ENCODE peak calls at places on chromosome 13, in ten cellular contexts. One of them, this sample, is unnamed.

GRCh38 chr13:105144936-105145335 is 1390.5 kb downstream of the EFNB2 start:
- DNase-seq in astrocyte of the cerebellum: no peak
- DNase-seq in tibial nerve: no peak
- DNase-seq in spleen: no peak
- DNase-seq in stimulated activated CD4-positive, alpha-beta T cell treated with anti-CD3 and anti-CD28 coated beads, Interleukin-1b, Interleukin-23, amount 100 ng/mL, for 24 hours: no peak
- DNase-seq in A549: no peak
- DNase-seq in K562: no peak
- DNase-seq in GM04503: no peak
- DNase-seq in RPMI7951: no peak
- DNase-seq in non-pigmented ciliary epithelial cell: no peak
- DNase-seq in this sample: no peak

GRCh38 chr13:113431171-113431570 is 22.1 kb downstream of the ADPRHL1 start:
- DNase-seq in astrocyte of the cerebellum: no peak
- DNase-seq in tibial nerve: no peak
- DNase-seq in spleen: no peak
- DNase-seq in stimulated activated CD4-positive, alpha-beta T cell treated with anti-CD3 and anti-CD28 coated beads, Interleukin-1b, Interleukin-23, amount 100 ng/mL, for 24 hours: no peak
- DNase-seq in A549: no peak
- DNase-seq in K562: peak
- DNase-seq in GM04503: no peak
- DNase-seq in RPMI7951: no peak
- DNase-seq in non-pigmented ciliary epithelial cell: no peak
- DNase-seq in this sample: no peak

GRCh38 chr13:45511310-45512147 is 46.8 kb downstream of the COG3 start:
- DNase-seq in astrocyte of the cerebellum: peak
- DNase-seq in tibial nerve: no peak
- DNase-seq in spleen: no peak
- DNase-seq in stimulated activated CD4-positive, alpha-beta T cell treated with anti-CD3 and anti-CD28 coated beads, Interleukin-1b, Interleukin-23, amount 100 ng/mL, for 24 hours: no peak
- DNase-seq in A549: peak
- DNase-seq in K562: peak
- DNase-seq in GM04503: peak
- DNase-seq in RPMI7951: peak
- DNase-seq in non-pigmented ciliary epithelial cell: no peak
- DNase-seq in this sample: no peak

GRCh38 chr13:66794340-66795031 is 435.6 kb downstream of the PCDH9 start:
- DNase-seq in astrocyte of the cerebellum: no peak
- DNase-seq in tibial nerve: no peak
- DNase-seq in spleen: no peak
- DNase-seq in stimulated activated CD4-positive, alpha-beta T cell treated with anti-CD3 and anti-CD28 coated beads, Interleukin-1b, Interleukin-23, amount 100 ng/mL, for 24 hours: no peak
- DNase-seq in A549: no peak
- DNase-seq in K562: peak
- DNase-seq in GM04503: no peak
- DNase-seq in RPMI7951: no peak
- DNase-seq in non-pigmented ciliary epithelial cell: no peak
- DNase-seq in this sample: no peak

GRCh38 chr13:47111499-47111898 is 214.6 kb upstream of the HTR2A start:
- DNase-seq in astrocyte of the cerebellum: no peak
- DNase-seq in tibial nerve: no peak
- DNase-seq in spleen: no peak
- DNase-seq in stimulated activated CD4-positive, alpha-beta T cell treated with anti-CD3 and anti-CD28 coated beads, Interleukin-1b, Interleukin-23, amount 100 ng/mL, for 24 hours: no peak
- DNase-seq in A549: no peak
- DNase-seq in K562: no peak
- DNase-seq in GM04503: no peak
- DNase-seq in RPMI7951: no peak
- DNase-seq in non-pigmented ciliary epithelial cell: no peak
- DNase-seq in this sample: no peak

GRCh38 chr13:98022210-98022609 is 68.7 kb downstream of the IPO5 start:
- DNase-seq in astrocyte of the cerebellum: peak
- DNase-seq in tibial nerve: no peak
- DNase-seq in spleen: no peak
- DNase-seq in stimulated activated CD4-positive, alpha-beta T cell treated with anti-CD3 and anti-CD28 coated beads, Interleukin-1b, Interleukin-23, amount 100 ng/mL, for 24 hours: no peak
- DNase-seq in A549: no peak
- DNase-seq in K562: no peak
- DNase-seq in GM04503: peak
- DNase-seq in RPMI7951: peak
- DNase-seq in non-pigmented ciliary epithelial cell: peak
- DNase-seq in this sample: peak

GRCh38 chr13:106099765-106100164 is 435.7 kb downstream of the EFNB2 start:
- DNase-seq in astrocyte of the cerebellum: no peak
- DNase-seq in tibial nerve: no peak
- DNase-seq in spleen: no peak
- DNase-seq in stimulated activated CD4-positive, alpha-beta T cell treated with anti-CD3 and anti-CD28 coated beads, Interleukin-1b, Interleukin-23, amount 100 ng/mL, for 24 hours: no peak
- DNase-seq in A549: no peak
- DNase-seq in K562: no peak
- DNase-seq in GM04503: no peak
- DNase-seq in RPMI7951: no peak
- DNase-seq in non-pigmented ciliary epithelial cell: no peak
- DNase-seq in this sample: no peak

GRCh38 chr13:102968572-102969228 is 97.5 kb downstream of the SLC10A2 start:
- DNase-seq in astrocyte of the cerebellum: no peak
- DNase-seq in tibial nerve: no peak
- DNase-seq in spleen: no peak
- DNase-seq in stimulated activated CD4-positive, alpha-beta T cell treated with anti-CD3 and anti-CD28 coated beads, Interleukin-1b, Interleukin-23, amount 100 ng/mL, for 24 hours: no peak
- DNase-seq in A549: no peak
- DNase-seq in K562: no peak
- DNase-seq in GM04503: no peak
- DNase-seq in RPMI7951: no peak
- DNase-seq in non-pigmented ciliary epithelial cell: no peak
- DNase-seq in this sample: no peak

GRCh38 chr13:95023405-95023804 is 277.8 kb downstream of the ABCC4 start:
- DNase-seq in astrocyte of the cerebellum: no peak
- DNase-seq in tibial nerve: no peak
- DNase-seq in spleen: no peak
- DNase-seq in stimulated activated CD4-positive, alpha-beta T cell treated with anti-CD3 and anti-CD28 coated beads, Interleukin-1b, Interleukin-23, amount 100 ng/mL, for 24 hours: no peak
- DNase-seq in A549: no peak
- DNase-seq in K562: no peak
- DNase-seq in GM04503: no peak
- DNase-seq in RPMI7951: no peak
- DNase-seq in non-pigmented ciliary epithelial cell: no peak
- DNase-seq in this sample: no peak

GRCh38 chr13:40191186-40191980 is 475.1 kb downstream of the FOXO1 start:
- DNase-seq in astrocyte of the cerebellum: no peak
- DNase-seq in tibial nerve: no peak
- DNase-seq in spleen: no peak
- DNase-seq in stimulated activated CD4-positive, alpha-beta T cell treated with anti-CD3 and anti-CD28 coated beads, Interleukin-1b, Interleukin-23, amount 100 ng/mL, for 24 hours: no peak
- DNase-seq in A549: no peak
- DNase-seq in K562: no peak
- DNase-seq in GM04503: no peak
- DNase-seq in RPMI7951: no peak
- DNase-seq in non-pigmented ciliary epithelial cell: no peak
- DNase-seq in this sample: no peak

GRCh38 chr13:111344471-111345191 is 24.2 kb downstream of the TEX29 start:
- DNase-seq in astrocyte of the cerebellum: no peak
- DNase-seq in tibial nerve: no peak
- DNase-seq in spleen: no peak
- DNase-seq in stimulated activated CD4-positive, alpha-beta T cell treated with anti-CD3 and anti-CD28 coated beads, Interleukin-1b, Interleukin-23, amount 100 ng/mL, for 24 hours: no peak
- DNase-seq in A549: no peak
- DNase-seq in K562: peak
- DNase-seq in GM04503: peak
- DNase-seq in RPMI7951: no peak
- DNase-seq in non-pigmented ciliary epithelial cell: peak
- DNase-seq in this sample: peak

GRCh38 chr13:30976041-30976440 is 43.6 kb downstream of the TEX26 start:
- DNase-seq in astrocyte of the cerebellum: no peak
- DNase-seq in tibial nerve: no peak
- DNase-seq in spleen: no peak
- DNase-seq in stimulated activated CD4-positive, alpha-beta T cell treated with anti-CD3 and anti-CD28 coated beads, Interleukin-1b, Interleukin-23, amount 100 ng/mL, for 24 hours: no peak
- DNase-seq in A549: no peak
- DNase-seq in K562: no peak
- DNase-seq in GM04503: no peak
- DNase-seq in RPMI7951: no peak
- DNase-seq in non-pigmented ciliary epithelial cell: no peak
- DNase-seq in this sample: no peak

GRCh38 chr13:40786568-40786996 is 2.8 kb upstream of the SLC25A15 start:
- DNase-seq in astrocyte of the cerebellum: no peak
- DNase-seq in tibial nerve: no peak
- DNase-seq in spleen: no peak
- DNase-seq in stimulated activated CD4-positive, alpha-beta T cell treated with anti-CD3 and anti-CD28 coated beads, Interleukin-1b, Interleukin-23, amount 100 ng/mL, for 24 hours: no peak
- DNase-seq in A549: no peak
- DNase-seq in K562: no peak
- DNase-seq in GM04503: no peak
- DNase-seq in RPMI7951: peak
- DNase-seq in non-pigmented ciliary epithelial cell: no peak
- DNase-seq in this sample: no peak

GRCh38 chr13:37357548-37357947 is 241.0 kb downstream of the POSTN start:
- DNase-seq in astrocyte of the cerebellum: no peak
- DNase-seq in tibial nerve: no peak
- DNase-seq in spleen: no peak
- DNase-seq in stimulated activated CD4-positive, alpha-beta T cell treated with anti-CD3 and anti-CD28 coated beads, Interleukin-1b, Interleukin-23, amount 100 ng/mL, for 24 hours: no peak
- DNase-seq in A549: no peak
- DNase-seq in K562: no peak
- DNase-seq in GM04503: no peak
- DNase-seq in RPMI7951: no peak
- DNase-seq in non-pigmented ciliary epithelial cell: no peak
- DNase-seq in this sample: no peak

GRCh38 chr13:112984501-112984900 is 15.5 kb downstream of the MCF2L start:
- DNase-seq in astrocyte of the cerebellum: no peak
- DNase-seq in tibial nerve: no peak
- DNase-seq in spleen: no peak
- DNase-seq in stimulated activated CD4-positive, alpha-beta T cell treated with anti-CD3 and anti-CD28 coated beads, Interleukin-1b, Interleukin-23, amount 100 ng/mL, for 24 hours: no peak
- DNase-seq in A549: no peak
- DNase-seq in K562: no peak
- DNase-seq in GM04503: no peak
- DNase-seq in RPMI7951: no peak
- DNase-seq in non-pigmented ciliary epithelial cell: no peak
- DNase-seq in this sample: no peak

This sample was measured in AG04449.